ENCODE peak calls at places on chromosomes 1 and 21, in five cellular contexts. One of them, this sample, is unnamed.
A peak's percentile ranks its signal among the peaks of the same experiment; 100 is the strongest.

GRCh38 chr1:29825274-29825940 is 589.1 kb downstream of the PTPRU start:
- DNase-seq in GM06990: no peak
- DNase-seq in IMR-90: no peak
- DNase-seq in cardiac muscle cell: no peak
- DNase-seq in pancreas: no peak
- DNase-seq in this sample: no peak

GRCh38 chr1:150513275-150513885 is 2.2 kb upstream of the FALEC start:
- DNase-seq in GM06990: no peak
- DNase-seq in IMR-90: no peak
- DNase-seq in cardiac muscle cell: no peak
- DNase-seq in pancreas: no peak
- DNase-seq in this sample: no peak

GRCh38 chr1:16029288-16029687 is 7.5 kb downstream of the CLCNKA start:
- DNase-seq in GM06990: no peak
- DNase-seq in IMR-90: no peak
- DNase-seq in cardiac muscle cell: no peak
- DNase-seq in pancreas: no peak
- DNase-seq in this sample: no peak

GRCh38 chr1:6183520-6183989 is 3.4 kb upstream of the CHD5 start:
- DNase-seq in GM06990: no peak
- DNase-seq in IMR-90: peak; percentile 20
- DNase-seq in cardiac muscle cell: no peak
- DNase-seq in pancreas: no peak
- DNase-seq in this sample: no peak

GRCh38 chr1:98792123-98792522 is 130.6 kb downstream of the SNX7 start:
- DNase-seq in GM06990: no peak
- DNase-seq in IMR-90: peak; percentile 34
- DNase-seq in cardiac muscle cell: no peak
- DNase-seq in pancreas: no peak
- DNase-seq in this sample: no peak

GRCh38 chr1:87178451-87178850 is 150.2 kb upstream of the LMO4 start:
- DNase-seq in GM06990: no peak
- DNase-seq in IMR-90: no peak
- DNase-seq in cardiac muscle cell: no peak
- DNase-seq in pancreas: no peak
- DNase-seq in this sample: no peak

GRCh38 chr1:18204568-18204967 is 97.0 kb downstream of the IGSF21 start:
- DNase-seq in GM06990: no peak
- DNase-seq in IMR-90: no peak
- DNase-seq in cardiac muscle cell: no peak
- DNase-seq in pancreas: no peak
- DNase-seq in this sample: no peak

GRCh38 chr21:36400719-36401118 is 15.5 kb downstream of the CHAF1B start:
- DNase-seq in GM06990: no peak
- DNase-seq in IMR-90: no peak
- DNase-seq in cardiac muscle cell: no peak
- DNase-seq in pancreas: no peak
- DNase-seq in this sample: no peak

GRCh38 chr1:209536843-209537242 is 46.7 kb upstream of the CAMK1G start:
- DNase-seq in GM06990: no peak
- DNase-seq in IMR-90: no peak
- DNase-seq in cardiac muscle cell: no peak
- DNase-seq in pancreas: no peak
- DNase-seq in this sample: no peak

GRCh38 chr1:88890790-88891317 is 513 bp downstream of the GTF2B start:
- DNase-seq in GM06990: no peak
- DNase-seq in IMR-90: peak; percentile 41
- DNase-seq in cardiac muscle cell: peak; percentile 62
- DNase-seq in pancreas: peak; percentile 33
- DNase-seq in this sample: peak; percentile 34

GRCh38 chr1:22174446-22174845 is 31.5 kb upstream of the WNT4 start:
- DNase-seq in GM06990: no peak
- DNase-seq in IMR-90: no peak
- DNase-seq in cardiac muscle cell: no peak
- DNase-seq in pancreas: no peak
- DNase-seq in this sample: no peak

GRCh38 chr1:192521734-192522133 is 53.8 kb upstream of the RGS1 start:
- DNase-seq in GM06990: no peak
- DNase-seq in IMR-90: no peak
- DNase-seq in cardiac muscle cell: no peak
- DNase-seq in pancreas: no peak
- DNase-seq in this sample: no peak

GRCh38 chr1:206945779-206946178 is 487 bp downstream of the PIGR start:
- DNase-seq in GM06990: no peak
- DNase-seq in IMR-90: no peak
- DNase-seq in cardiac muscle cell: no peak
- DNase-seq in pancreas: no peak
- DNase-seq in this sample: no peak

GRCh38 chr1:41365772-41366427 is 4.7 kb downstream of the FOXO6 start:
- DNase-seq in GM06990: peak; percentile 31
- DNase-seq in IMR-90: no peak
- DNase-seq in cardiac muscle cell: peak; percentile 41
- DNase-seq in pancreas: no peak
- DNase-seq in this sample: no peak

GRCh38 chr1:217562229-217562878 is 68.5 kb downstream of the GPATCH2 start:
- DNase-seq in GM06990: no peak
- DNase-seq in IMR-90: peak; percentile 86
- DNase-seq in cardiac muscle cell: no peak
- DNase-seq in pancreas: no peak
- DNase-seq in this sample: no peak

GRCh38 chr1:223411309-223411708 is 18.1 kb downstream of the CCDC185 start:
- DNase-seq in GM06990: no peak
- DNase-seq in IMR-90: peak; percentile 88
- DNase-seq in cardiac muscle cell: no peak
- DNase-seq in pancreas: no peak
- DNase-seq in this sample: no peak

GRCh38 chr1:93348104-93348780 is 2.5 kb downstream of the DR1 start:
- DNase-seq in GM06990: no peak
- DNase-seq in IMR-90: no peak
- DNase-seq in cardiac muscle cell: no peak
- DNase-seq in pancreas: no peak
- DNase-seq in this sample: no peak

GRCh38 chr1:170145691-170146676 is at the start of gene NTMT2:
- DNase-seq in GM06990: no peak
- DNase-seq in IMR-90: peak; percentile 8
- DNase-seq in cardiac muscle cell: peak; percentile 40
- DNase-seq in pancreas: no peak
- DNase-seq in this sample: no peak

GRCh38 chr1:53578358-53578757 is 119.2 kb downstream of the DMRTB1 start:
- DNase-seq in GM06990: no peak
- DNase-seq in IMR-90: peak; percentile 20
- DNase-seq in cardiac muscle cell: no peak
- DNase-seq in pancreas: no peak
- DNase-seq in this sample: no peak

GRCh38 chr1:66996018-66996682 is 57.8 kb downstream of the SLC35D1 start:
- DNase-seq in GM06990: peak; percentile 49
- DNase-seq in IMR-90: peak; percentile 77
- DNase-seq in cardiac muscle cell: peak; percentile 77
- DNase-seq in pancreas: peak; percentile 74
- DNase-seq in this sample: peak; percentile 40

GRCh38 chr1:161038523-161039153 is at the start of gene TSTD1:
- DNase-seq in GM06990: peak; percentile 92
- DNase-seq in IMR-90: no peak
- DNase-seq in cardiac muscle cell: peak; percentile 55
- DNase-seq in pancreas: peak; percentile 83
- DNase-seq in this sample: peak; percentile 68

GRCh38 chr1:89068291-89068690 is 3.3 kb upstream of the GBP1 start:
- DNase-seq in GM06990: no peak
- DNase-seq in IMR-90: peak; percentile 73
- DNase-seq in cardiac muscle cell: no peak
- DNase-seq in pancreas: no peak
- DNase-seq in this sample: no peak

GRCh38 chr21:26836546-26836945 is 8.7 kb downstream of the ADAMTS1 start:
- DNase-seq in GM06990: no peak
- DNase-seq in IMR-90: no peak
- DNase-seq in cardiac muscle cell: no peak
- DNase-seq in pancreas: no peak
- DNase-seq in this sample: no peak

GRCh38 chr1:61450454-61451213 is 274.3 kb downstream of the TM2D1 start:
- DNase-seq in GM06990: no peak
- DNase-seq in IMR-90: no peak
- DNase-seq in cardiac muscle cell: no peak
- DNase-seq in pancreas: no peak
- DNase-seq in this sample: no peak

DNA sequence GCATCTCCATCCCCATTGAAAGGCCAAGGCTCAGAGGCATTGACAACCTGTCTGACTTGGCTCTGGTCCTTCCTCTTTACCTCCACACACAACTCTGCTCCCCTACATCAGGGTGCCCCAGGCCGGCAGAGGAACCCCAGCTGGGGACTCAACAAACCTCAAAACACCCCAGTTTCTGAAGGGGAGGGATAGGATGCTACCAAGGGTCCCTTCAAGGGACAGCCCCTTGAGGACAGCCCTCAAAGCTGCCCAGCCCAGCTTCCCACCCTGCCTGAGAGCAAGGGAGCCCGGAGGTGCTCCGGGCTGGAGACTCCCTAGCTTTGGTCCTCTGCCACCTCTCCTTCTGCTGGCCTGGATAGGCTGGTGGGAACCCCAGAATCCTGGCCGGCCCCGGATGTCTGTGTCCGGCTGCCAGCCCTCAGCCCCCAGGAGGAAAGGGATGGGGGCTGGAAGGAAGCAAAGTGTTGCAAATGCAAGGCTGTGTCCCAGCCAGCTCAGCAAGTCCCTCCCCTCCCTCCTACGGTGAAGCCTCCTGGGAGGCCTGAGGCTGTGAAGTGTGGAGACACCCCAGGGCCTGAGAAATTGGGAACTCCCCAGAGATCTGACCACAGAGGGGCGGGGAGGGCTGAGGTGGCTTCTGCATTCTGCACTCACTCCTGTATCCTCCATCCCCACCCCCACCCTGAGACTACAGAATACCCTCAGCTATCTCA is 1.1 kb upstream of the MARCKSL1 start:
- DNase-seq in GM06990: peak; percentile 68
- DNase-seq in IMR-90: peak; percentile 47
- DNase-seq in cardiac muscle cell: no peak
- DNase-seq in pancreas: no peak
- DNase-seq in this sample: no peak
- H3K4me3 ChIP-seq in GM06990: peak overlapping the region; percentile 43
- H3K4me3 ChIP-seq in IMR-90: no peak overlapping the region
- H3K4me3 ChIP-seq in cardiac muscle cell: no peak overlapping the region
- H3K4me3 ChIP-seq in pancreas: no peak overlapping the region
- H3K4me3 ChIP-seq in this sample: no peak overlapping the region

GRCh38 chr1:183739082-183739481 is 65.8 kb upstream of the RGL1 start:
- DNase-seq in GM06990: no peak
- DNase-seq in IMR-90: no peak
- DNase-seq in cardiac muscle cell: no peak
- DNase-seq in pancreas: no peak
- DNase-seq in this sample: no peak
- TF ChIP-seq CTCF in GM06990: peak; percentile 4
- TF ChIP-seq CTCF in IMR-90: no peak
- TF ChIP-seq CTCF in cardiac muscle cell: no peak
- TF ChIP-seq CTCF in pancreas: no peak
- TF ChIP-seq CTCF in this sample: no peak

DNA sequence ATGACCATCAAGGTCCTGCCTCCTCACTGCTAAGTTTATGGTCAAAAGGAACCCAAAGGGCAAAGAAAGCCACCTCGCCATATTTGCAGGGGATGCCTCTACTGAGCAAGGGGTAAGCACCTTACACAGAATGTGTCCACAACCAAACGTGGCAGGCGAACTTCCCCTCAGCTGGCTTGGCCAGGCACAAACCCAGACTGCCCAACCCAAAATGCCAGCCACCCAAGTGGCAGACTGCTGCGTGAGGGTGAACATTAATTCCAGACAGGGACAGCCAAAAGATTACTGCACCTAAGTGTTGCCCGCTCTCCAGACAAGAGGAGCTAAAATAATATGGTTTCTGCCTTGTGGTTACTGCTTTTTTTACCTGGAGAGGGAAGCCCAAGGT is 16.0 kb downstream of the ZNF697 start:
- DNase-seq in GM06990: no peak
- DNase-seq in IMR-90: no peak
- DNase-seq in cardiac muscle cell: no peak
- DNase-seq in pancreas: peak; percentile 27
- DNase-seq in this sample: no peak
- H3K4me3 ChIP-seq in GM06990: no peak overlapping the region
- H3K4me3 ChIP-seq in IMR-90: no peak overlapping the region
- H3K4me3 ChIP-seq in cardiac muscle cell: no peak overlapping the region
- H3K4me3 ChIP-seq in pancreas: no peak overlapping the region
- H3K4me3 ChIP-seq in this sample: no peak overlapping the region

GRCh38 chr21:29800051-29800450 is 139.7 kb downstream of the GRIK1 start:
- DNase-seq in GM06990: no peak
- DNase-seq in IMR-90: no peak
- DNase-seq in cardiac muscle cell: no peak
- DNase-seq in pancreas: no peak
- DNase-seq in this sample: no peak
- TF ChIP-seq CTCF in GM06990: no peak
- TF ChIP-seq CTCF in IMR-90: no peak
- TF ChIP-seq CTCF in cardiac muscle cell: no peak
- TF ChIP-seq CTCF in pancreas: no peak
- TF ChIP-seq CTCF in this sample: no peak

GRCh38 chr1:168893359-168893791 is 164.4 kb upstream of the DPT start:
- DNase-seq in GM06990: no peak
- DNase-seq in IMR-90: no peak
- DNase-seq in cardiac muscle cell: no peak
- DNase-seq in pancreas: no peak
- DNase-seq in this sample: no peak
- H3K4me3 ChIP-seq in GM06990: no peak overlapping the region
- H3K4me3 ChIP-seq in IMR-90: no peak overlapping the region
- H3K4me3 ChIP-seq in cardiac muscle cell: no peak overlapping the region
- H3K4me3 ChIP-seq in pancreas: no peak overlapping the region
- H3K4me3 ChIP-seq in this sample: no peak overlapping the region